ENCODE peak calls at places on chromosomes 6 and 20, in nine cellular contexts. One of them, this sample, is unnamed.

GRCh38 chr6:151440930-151441329 is 11.0 kb downstream of the RMND1 start:
- DNase-seq in psoas muscle: no peak
- DNase-seq in HCT116: no peak
- DNase-seq in astrocyte of the spinal cord: peak; percentile 52
- DNase-seq in HepG2: no peak
- DNase-seq in IMR-90: peak; percentile 50
- DNase-seq in GM12865: peak; percentile 33
- DNase-seq in cardiac muscle cell: no peak
- DNase-seq in sigmoid colon: no peak
- DNase-seq in this sample: peak; percentile 61

GRCh38 chr20:50304501-50304856 is 113.8 kb downstream of the CEBPB start:
- DNase-seq in astrocyte of the spinal cord: peak; percentile 50
- DNase-seq in psoas muscle: peak; percentile 85
- DNase-seq in HCT116: no peak
- DNase-seq in IMR-90: peak; percentile 91
- DNase-seq in sigmoid colon: peak; percentile 96
- DNase-seq in cardiac muscle cell: no peak
- DNase-seq in GM12865: no peak
- DNase-seq in HepG2: no peak
- DNase-seq in this sample: peak; percentile 95

GRCh38 chr6:169386431-169387057 is 132.9 kb upstream of the THBS2 start:
- DNase-seq in astrocyte of the spinal cord: peak; percentile 26
- DNase-seq in sigmoid colon: no peak
- DNase-seq in cardiac muscle cell: no peak
- DNase-seq in psoas muscle: no peak
- DNase-seq in IMR-90: peak; percentile 7
- DNase-seq in HCT116: no peak
- DNase-seq in GM12865: no peak
- DNase-seq in HepG2: no peak
- DNase-seq in this sample: peak; percentile 64

GRCh38 chr20:41650221-41650948 is 32.2 kb upstream of the CHD6 start:
- DNase-seq in HepG2: no peak
- DNase-seq in HCT116: no peak
- DNase-seq in GM12865: no peak
- DNase-seq in IMR-90: no peak
- DNase-seq in cardiac muscle cell: no peak
- DNase-seq in psoas muscle: no peak
- DNase-seq in sigmoid colon: no peak
- DNase-seq in astrocyte of the spinal cord: no peak
- DNase-seq in this sample: no peak

GRCh38 chr6:47733879-47734558 is 35.6 kb downstream of the ADGRF4 start:
- DNase-seq in HepG2: peak; percentile 28
- DNase-seq in astrocyte of the spinal cord: no peak
- DNase-seq in cardiac muscle cell: peak; percentile 3
- DNase-seq in HCT116: peak; percentile 26
- DNase-seq in sigmoid colon: no peak
- DNase-seq in psoas muscle: no peak
- DNase-seq in GM12865: peak; percentile 51
- DNase-seq in IMR-90: peak; percentile 4
- DNase-seq in this sample: peak; percentile 25

GRCh38 chr6:15370730-15371129 is 124.9 kb downstream of the JARID2 start:
- DNase-seq in GM12865: no peak
- DNase-seq in HCT116: no peak
- DNase-seq in HepG2: no peak
- DNase-seq in sigmoid colon: no peak
- DNase-seq in astrocyte of the spinal cord: no peak
- DNase-seq in psoas muscle: no peak
- DNase-seq in IMR-90: no peak
- DNase-seq in cardiac muscle cell: no peak
- DNase-seq in this sample: no peak

GRCh38 chr6:150025201-150025917 is at the start of gene RAET1L:
- DNase-seq in HCT116: peak; percentile 65
- DNase-seq in IMR-90: peak; percentile 45
- DNase-seq in sigmoid colon: no peak
- DNase-seq in astrocyte of the spinal cord: peak; percentile 25
- DNase-seq in cardiac muscle cell: no peak
- DNase-seq in GM12865: no peak
- DNase-seq in psoas muscle: no peak
- DNase-seq in HepG2: no peak
- DNase-seq in this sample: peak; percentile 24

GRCh38 chr20:24389686-24390085 is 79.7 kb upstream of the SYNDIG1 start:
- DNase-seq in sigmoid colon: no peak
- DNase-seq in GM12865: no peak
- DNase-seq in astrocyte of the spinal cord: no peak
- DNase-seq in HCT116: no peak
- DNase-seq in HepG2: no peak
- DNase-seq in cardiac muscle cell: no peak
- DNase-seq in psoas muscle: no peak
- DNase-seq in IMR-90: no peak
- DNase-seq in this sample: no peak

GRCh38 chr6:3294921-3295871 is 36.4 kb downstream of the PSMG4 start:
- DNase-seq in sigmoid colon: peak; percentile 50
- DNase-seq in HCT116: no peak
- DNase-seq in HepG2: peak; percentile 25
- DNase-seq in astrocyte of the spinal cord: no peak
- DNase-seq in cardiac muscle cell: no peak
- DNase-seq in IMR-90: no peak
- DNase-seq in psoas muscle: peak; percentile 89
- DNase-seq in GM12865: no peak
- DNase-seq in this sample: no peak

GRCh38 chr6:95091823-95092436 is 485.4 kb upstream of the MANEA start:
- DNase-seq in GM12865: peak; percentile 46
- DNase-seq in HepG2: peak; percentile 41
- DNase-seq in sigmoid colon: no peak
- DNase-seq in psoas muscle: no peak
- DNase-seq in HCT116: peak; percentile 57
- DNase-seq in cardiac muscle cell: peak; percentile 60
- DNase-seq in IMR-90: peak; percentile 72
- DNase-seq in astrocyte of the spinal cord: peak; percentile 83
- DNase-seq in this sample: peak; percentile 50

GRCh38 chr6:150666071-150666470 is 66.4 kb downstream of the PLEKHG1 start:
- DNase-seq in HepG2: no peak
- DNase-seq in sigmoid colon: peak; percentile 69
- DNase-seq in HCT116: no peak
- DNase-seq in cardiac muscle cell: no peak
- DNase-seq in GM12865: no peak
- DNase-seq in astrocyte of the spinal cord: peak; percentile 73
- DNase-seq in IMR-90: no peak
- DNase-seq in psoas muscle: no peak
- DNase-seq in this sample: no peak

DNA sequence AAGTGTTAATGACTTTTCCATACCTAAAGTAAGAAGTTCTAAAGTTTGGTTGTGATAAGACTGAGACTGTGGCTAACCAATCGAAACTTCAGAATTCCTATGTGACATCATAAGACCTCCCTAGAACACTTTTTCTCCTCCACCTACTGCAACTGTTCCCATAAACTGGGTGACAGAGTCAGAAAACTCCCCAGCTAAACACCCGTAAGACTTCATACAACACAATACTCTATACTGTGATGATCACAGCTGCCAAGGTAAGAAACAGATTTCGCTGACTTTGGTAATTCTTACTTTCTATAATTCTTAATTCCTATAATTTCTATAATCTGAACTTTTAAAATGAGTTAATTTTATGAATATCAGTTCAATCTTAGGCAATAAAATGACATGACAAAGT is at the start of gene PLN:
- DNase-seq in GM12865: no peak
- DNase-seq in psoas muscle: no peak
- DNase-seq in HepG2: no peak
- DNase-seq in sigmoid colon: no peak
- DNase-seq in IMR-90: no peak
- DNase-seq in HCT116: no peak
- DNase-seq in astrocyte of the spinal cord: no peak
- DNase-seq in cardiac muscle cell: peak; percentile 83
- DNase-seq in this sample: no peak
- H3K4me3 ChIP-seq in GM12865: no peak within 1 kb of the TSS
- H3K4me3 ChIP-seq in psoas muscle: peak within 1 kb of the TSS; percentile 68
- H3K4me3 ChIP-seq in HepG2: no peak within 1 kb of the TSS
- H3K4me3 ChIP-seq in sigmoid colon: peak within 1 kb of the TSS; percentile 55
- H3K4me3 ChIP-seq in IMR-90: no peak within 1 kb of the TSS
- H3K4me3 ChIP-seq in HCT116: no peak within 1 kb of the TSS
- H3K4me3 ChIP-seq in astrocyte of the spinal cord: no peak within 1 kb of the TSS
- H3K4me3 ChIP-seq in cardiac muscle cell: peak within 1 kb of the TSS; percentile 61
- H3K4me3 ChIP-seq in this sample: no peak within 1 kb of the TSS

DNA sequence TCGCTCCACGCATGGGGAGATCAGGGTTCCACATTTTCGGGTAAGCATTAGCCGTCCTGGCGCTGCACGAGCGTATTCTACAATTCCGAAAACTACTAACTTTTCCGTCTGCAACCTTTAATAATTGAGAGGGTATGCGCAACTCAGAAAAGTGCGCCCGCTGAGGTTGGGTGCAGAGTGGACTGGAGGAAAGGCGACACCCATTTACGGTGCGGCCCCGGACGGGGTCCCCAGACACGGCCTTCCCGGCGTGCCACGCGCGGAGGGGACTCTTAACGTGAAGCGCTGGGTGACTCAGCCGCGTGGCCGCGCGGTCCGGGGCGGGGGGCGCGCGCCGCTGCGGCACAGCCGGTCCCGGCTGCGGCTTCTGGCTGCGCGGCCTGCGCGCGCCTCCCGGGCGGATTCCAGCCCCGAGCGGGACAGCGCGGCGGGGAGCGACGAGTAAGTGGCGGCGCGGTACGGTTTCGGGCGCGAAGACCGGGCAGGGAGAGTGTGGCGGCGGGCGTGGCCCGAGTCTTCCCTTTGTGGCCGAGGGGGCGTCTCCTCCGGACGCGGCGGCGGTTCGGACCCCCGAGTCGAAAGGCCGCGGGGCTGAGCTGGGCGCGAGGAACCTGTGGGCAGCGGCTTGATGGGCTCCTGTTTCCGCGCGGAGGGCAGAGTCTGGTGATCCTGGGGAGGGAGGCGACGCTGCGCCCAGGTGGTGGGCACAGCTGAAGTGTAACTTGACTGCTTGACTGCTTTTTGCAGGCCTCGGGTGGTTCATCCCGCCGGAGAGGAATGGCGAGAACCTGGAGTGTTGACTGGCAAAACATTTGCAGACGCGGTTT is at the start of the genes KCTD20 and PXT1:
- DNase-seq in IMR-90: peak; percentile 88
- DNase-seq in HCT116: peak; percentile 75
- DNase-seq in HepG2: peak; percentile 86
- DNase-seq in psoas muscle: peak; percentile 95
- DNase-seq in GM12865: peak; percentile 95
- DNase-seq in astrocyte of the spinal cord: peak; percentile 90
- DNase-seq in cardiac muscle cell: peak; percentile 92
- DNase-seq in sigmoid colon: peak; percentile 95
- DNase-seq in this sample: peak; percentile 89
- TF ChIP-seq CTCF in IMR-90: no peak
- TF ChIP-seq CTCF in HCT116: no peak
- TF ChIP-seq CTCF in HepG2: peak; percentile 32
- TF ChIP-seq CTCF in psoas muscle: no peak
- TF ChIP-seq CTCF in GM12865: no peak
- TF ChIP-seq CTCF in astrocyte of the spinal cord: no peak
- TF ChIP-seq CTCF in cardiac muscle cell: no peak
- TF ChIP-seq CTCF in sigmoid colon: no peak
- TF ChIP-seq CTCF in this sample: no peak

DNA sequence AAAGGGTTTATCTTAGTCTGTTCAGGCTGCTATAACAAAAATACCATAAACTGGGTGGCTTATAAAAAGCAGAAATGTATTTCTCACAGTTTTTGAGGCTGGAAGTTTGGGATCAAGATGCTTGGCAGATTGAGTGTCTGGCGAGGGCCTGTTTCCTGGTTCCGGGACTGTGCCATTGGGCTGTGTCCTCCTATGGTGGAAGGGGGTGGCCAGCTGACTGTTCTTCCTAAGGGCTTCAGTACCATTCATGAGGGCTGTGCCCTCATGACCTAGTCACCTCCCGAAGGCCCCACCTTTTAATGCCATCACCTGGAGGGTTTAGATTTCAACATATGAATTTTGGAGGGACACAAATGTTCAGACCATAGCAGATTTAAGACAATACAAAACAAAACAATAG is 91.2 kb downstream of the ARID1B start:
- DNase-seq in psoas muscle: no peak
- DNase-seq in astrocyte of the spinal cord: no peak
- DNase-seq in GM12865: no peak
- DNase-seq in HepG2: no peak
- DNase-seq in HCT116: no peak
- DNase-seq in IMR-90: no peak
- DNase-seq in cardiac muscle cell: no peak
- DNase-seq in sigmoid colon: no peak
- DNase-seq in this sample: no peak
- H3K4me3 ChIP-seq in psoas muscle: no peak overlapping the region
- H3K4me3 ChIP-seq in astrocyte of the spinal cord: no peak overlapping the region
- H3K4me3 ChIP-seq in GM12865: no peak overlapping the region
- H3K4me3 ChIP-seq in HepG2: no peak overlapping the region
- H3K4me3 ChIP-seq in HCT116: no peak overlapping the region
- H3K4me3 ChIP-seq in IMR-90: no peak overlapping the region
- H3K4me3 ChIP-seq in cardiac muscle cell: no peak overlapping the region
- H3K4me3 ChIP-seq in sigmoid colon: no peak overlapping the region
- H3K4me3 ChIP-seq in this sample: no peak overlapping the region

GRCh38 chr6:30349411-30350177 is 4.6 kb downstream of the RPP21 start:
- DNase-seq in HCT116: no peak
- DNase-seq in astrocyte of the spinal cord: no peak
- DNase-seq in sigmoid colon: no peak
- DNase-seq in HepG2: no peak
- DNase-seq in cardiac muscle cell: no peak
- DNase-seq in psoas muscle: no peak
- DNase-seq in GM12865: no peak
- DNase-seq in IMR-90: no peak
- DNase-seq in this sample: no peak
- TF ChIP-seq CTCF in HCT116: no peak
- TF ChIP-seq CTCF in astrocyte of the spinal cord: no peak
- TF ChIP-seq CTCF in sigmoid colon: no peak
- TF ChIP-seq CTCF in HepG2: no peak
- TF ChIP-seq CTCF in cardiac muscle cell: no peak
- TF ChIP-seq CTCF in psoas muscle: no peak
- TF ChIP-seq CTCF in GM12865: no peak
- TF ChIP-seq CTCF in IMR-90: no peak
- TF ChIP-seq CTCF in this sample: no peak

This sample was measured in fibroblast of villous mesenchyme.